ENCODE peak calls at places on chromosomes 5 and 9, in six cellular contexts. Y is HepG2, B is H1, I is GM23338, G is WTC11, R is K562. Z is an unnamed sample.
A peak's percentile ranks its signal among the peaks of the same experiment; 100 is the strongest.

GRCh38 chr5:54325610-54326311 is 15.4 kb upstream of the ARL15 start:
- DNase-seq in I (no peak), R (peak; percentile 92), B (no peak), Y (no peak), G (no peak), Z (no peak)

GRCh38 chr9:96136992-96137665 is 164.8 kb downstream of the HSD17B3 start:
- DNase-seq in G (no peak), B (no peak), Y (no peak), R (no peak), I (peak; percentile 42), Z (peak; percentile 69)

GRCh38 chr5:172285226-172286143 is 1.9 kb upstream of the UBTD2 start:
- DNase-seq in G (no peak), I (no peak), R (no peak), Y (no peak), B (no peak), Z (no peak)

GRCh38 chr5:89241186-89241585 is 358.2 kb upstream of the MEF2C start:
- DNase-seq in I (no peak), R (no peak), Y (no peak), G (no peak), B (no peak), Z (no peak)

GRCh38 chr5:139138790-139139189 is 59.4 kb downstream of the SIL1 start:
- DNase-seq in B (no peak), G (no peak), R (no peak), I (peak; percentile 23), Y (peak; percentile 44), Z (no peak)

GRCh38 chr5:83475540-83476469 is 4.3 kb downstream of the VCAN start:
- DNase-seq in B (no peak), R (no peak), G (no peak), Y (peak; percentile 85), I (peak; percentile 65), Z (no peak)

GRCh38 chr5:95487880-95488279 is 66.9 kb downstream of the SKIC3 start:
- DNase-seq in Y (no peak), I (no peak), B (no peak), R (no peak), G (no peak), Z (no peak)

GRCh38 chr9:128033609-128034008 is 33.5 kb downstream of the NAIF1 start:
- DNase-seq in B (no peak), Y (no peak), G (no peak), I (no peak), R (no peak), Z (no peak)

GRCh38 chr5:35884125-35884788 is 27.6 kb downstream of the IL7R start:
- DNase-seq in R (no peak), I (no peak), Y (no peak), G (no peak), B (no peak), Z (no peak)

GRCh38 chr9:15268317-15268716 is 38.7 kb downstream of the TTC39B start:
- DNase-seq in Y (no peak), B (no peak), R (no peak), G (no peak), I (no peak), Z (no peak)

GRCh38 chr5:11110128-11110527 is 349.1 kb upstream of the DAP start:
- DNase-seq in B (no peak), Y (no peak), G (no peak), I (peak; percentile 21), R (no peak), Z (no peak)

GRCh38 chr5:73901045-73901444 is 275.0 kb downstream of the ARHGEF28 start:
- DNase-seq in G (no peak), I (peak; percentile 11), Y (no peak), B (no peak), R (no peak), Z (no peak)

GRCh38 chr9:105295986-105296385 is 51.5 kb downstream of the SLC44A1 start:
- DNase-seq in Y (no peak), B (no peak), I (peak; percentile 58), G (no peak), R (no peak), Z (no peak)
- TF ChIP-seq CREB1 in Y (no peak), B (no peak), I (no peak), G (no peak), R (no peak), Z (no peak)

DNA sequence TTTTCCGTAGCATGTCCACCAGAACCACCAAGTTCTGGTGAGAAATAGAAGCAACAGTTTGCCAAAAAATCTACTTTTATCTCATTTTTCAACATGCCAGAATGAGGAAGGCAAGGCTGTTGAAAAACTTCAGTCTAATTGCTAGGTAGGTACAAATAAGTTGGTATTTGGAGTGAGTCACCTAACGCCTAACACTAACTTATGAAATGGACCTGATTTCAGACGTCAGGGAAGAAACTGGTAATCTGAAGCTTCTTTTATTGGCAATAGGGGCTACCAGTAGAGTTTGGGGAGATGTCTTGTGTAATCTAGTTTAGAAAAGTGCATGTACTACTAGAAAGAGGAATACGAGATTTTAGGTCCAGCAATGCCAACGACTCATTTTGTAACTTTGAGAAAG is 4.4 kb upstream of the PDE6A start:
- DNase-seq in R (no peak), Y (no peak), I (no peak), B (no peak), G (no peak), Z (no peak)
- TF ChIP-seq CREB1 in R (no peak), Y (no peak), I (no peak), B (no peak), G (no peak), Z (no peak)

GRCh38 chr5:116424951-116425350 is 149.7 kb downstream of the SEMA6A start:
- DNase-seq in I (no peak), G (no peak), Y (no peak), B (no peak), R (no peak), Z (no peak)
- TF ChIP-seq CREB1 in I (no peak), G (no peak), Y (no peak), B (no peak), R (no peak), Z (no peak)

GRCh38 chr5:154487541-154487940 is 9.5 kb upstream of the HAND1 start:
- DNase-seq in G (no peak), R (no peak), B (no peak), I (no peak), Y (no peak), Z (peak; percentile 60)
- TF ChIP-seq CREB1 in G (no peak), R (no peak), B (no peak), I (no peak), Y (no peak), Z (peak; percentile 35)

GRCh38 chr9:77883846-77884771 is 147.5 kb downstream of the GNAQ start:
- DNase-seq in Y (no peak), B (peak; percentile 29), R (no peak), G (no peak), I (peak; percentile 53), Z (no peak)

GRCh38 chr9:77881111-77881510 is 150.5 kb downstream of the GNAQ start:
- DNase-seq in Y (no peak), G (no peak), I (no peak), R (no peak), B (no peak), Z (no peak)

GRCh38 chr9:77882294-77882693 is 149.3 kb downstream of the GNAQ start:
- DNase-seq in Y (no peak), I (no peak), R (no peak), G (no peak), B (no peak), Z (no peak)

GRCh38 chr9:77885104-77885672 is 146.4 kb downstream of the GNAQ start:
- DNase-seq in R (no peak), Y (no peak), B (no peak), I (peak; percentile 17), G (no peak), Z (no peak)

GRCh38 chr9:77883133-77883532 is 148.5 kb downstream of the GNAQ start:
- DNase-seq in G (no peak), I (no peak), R (no peak), Y (no peak), B (no peak), Z (no peak)
- TF ChIP-seq CREB1 in G (no peak), I (no peak), R (no peak), Y (no peak), B (no peak), Z (no peak)

GRCh38 chr9:133895335-133895734 is 96.8 kb downstream of the VAV2 start:
- DNase-seq in G (no peak), I (no peak), R (no peak), Y (no peak), B (no peak), Z (no peak)
- TF ChIP-seq CREB1 in G (no peak), I (no peak), R (no peak), Y (no peak), B (no peak), Z (no peak)

GRCh38 chr5:3350781-3351180 is 244.9 kb upstream of the IRX1 start:
- DNase-seq in G (no peak), I (no peak), B (no peak), R (no peak), Y (no peak), Z (no peak)

GRCh38 chr5:3347741-3348140 is 247.9 kb upstream of the IRX1 start:
- DNase-seq in B (no peak), G (no peak), R (no peak), Y (no peak), I (no peak), Z (no peak)

GRCh38 chr5:3351581-3352442 is 243.8 kb upstream of the IRX1 start:
- DNase-seq in B (no peak), R (no peak), Y (no peak), G (no peak), I (no peak), Z (no peak)

GRCh38 chr5:3348576-3349535 is 246.8 kb upstream of the IRX1 start:
- DNase-seq in B (no peak), Y (no peak), G (no peak), I (no peak), R (no peak), Z (no peak)

GRCh38 chr5:3349704-3350565 is 245.7 kb upstream of the IRX1 start:
- DNase-seq in G (no peak), I (no peak), Y (no peak), R (no peak), B (no peak), Z (no peak)
- TF ChIP-seq CREB1 in G (no peak), I (no peak), Y (no peak), R (no peak), B (no peak), Z (no peak)

DNA sequence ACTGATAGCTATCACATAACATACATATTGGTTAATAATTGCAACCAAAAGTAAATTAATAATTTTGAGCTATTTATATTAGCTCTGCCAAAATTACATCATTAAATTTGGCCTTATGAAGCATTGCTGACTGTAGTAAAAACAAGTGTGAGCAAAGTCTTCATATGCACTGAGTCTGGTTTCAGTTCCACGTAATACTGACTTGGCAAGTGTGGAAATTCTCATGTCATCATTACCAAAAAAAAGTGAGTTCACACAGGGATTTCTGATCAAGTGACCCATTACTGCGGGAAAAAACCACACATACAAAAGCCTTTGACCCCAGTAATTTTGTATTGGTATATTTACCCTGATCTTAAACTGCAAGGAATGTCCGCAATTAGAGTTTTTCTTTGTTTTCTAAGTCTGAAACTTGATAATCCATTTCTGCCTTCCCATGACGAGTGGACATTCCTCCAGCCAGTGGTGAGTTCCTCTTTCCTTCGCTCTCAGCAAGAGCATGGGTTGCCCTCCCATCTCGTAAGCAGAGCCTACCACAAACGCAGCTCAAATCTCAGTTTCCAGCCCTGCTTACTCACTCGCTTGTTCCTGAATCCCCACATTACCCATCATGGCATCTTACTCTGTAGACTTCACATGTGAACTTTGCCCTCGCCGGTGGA is 220.2 kb upstream of the DMRT1 start:
- DNase-seq in G (no peak), I (no peak), R (no peak), Y (no peak), B (no peak), Z (no peak)
- TF ChIP-seq CREB1 in G (no peak), I (no peak), R (no peak), Y (no peak), B (no peak), Z (no peak)

Z was measured in GM12878.